ENCODE peak calls at places on chromosomes 16 and 17, in six cellular contexts. Y is SK-N-SH, R is MM.1S, E is PC-9, G is GM23248, I is neural progenitor cell. Z is an unnamed sample. For H3F3A, the result is how much of the 10 kb centered on the place peaks cover.

GRCh38 chr17:17700251-17700969 is 19.2 kb downstream of the RAI1 start:
- DNase-seq in G (no peak), Y (no peak), R (no peak), E (no peak), I (peak), Z (peak)

GRCh38 chr16:6804461-6804860 is 528.2 kb upstream of the RBFOX1 start:
- DNase-seq in E (no peak), R (no peak), G (no peak), Y (no peak), I (no peak), Z (no peak)

GRCh38 chr16:21989141-21989540 is 11.8 kb downstream of the PDZD9 start:
- DNase-seq in I (no peak), G (peak), E (no peak), R (no peak), Y (no peak), Z (no peak)

GRCh38 chr17:1511290-1511689 is 5.1 kb downstream of the INPP5K start:
- DNase-seq in E (no peak), I (no peak), Y (no peak), R (no peak), G (no peak), Z (no peak)

GRCh38 chr17:73342057-73342522 is 30.3 kb upstream of the CDC42EP4 start:
- DNase-seq in R (no peak), Y (peak), E (peak), I (peak), G (peak), Z (peak)

GRCh38 chr16:85809645-85810044 is 10.2 kb downstream of the COX4I1 start:
- DNase-seq in Y (no peak), E (no peak), I (no peak), R (no peak), G (no peak), Z (no peak)

GRCh38 chr17:82034371-82035011 is 3.0 kb downstream of the DCXR start:
- DNase-seq in G (no peak), R (no peak), I (peak), E (no peak), Y (no peak), Z (peak)

GRCh38 chr17:66580601-66581385 is 254.1 kb upstream of the CACNG5 start:
- DNase-seq in I (no peak), G (no peak), E (no peak), Y (peak), R (no peak), Z (no peak)

GRCh38 chr16:79653337-79654000 is 52.9 kb upstream of the MAF start:
- DNase-seq in R (no peak), E (no peak), I (no peak), G (no peak), Y (peak), Z (no peak)

GRCh38 chr17:142102-142661 is 4.8 kb downstream of the SCGB1C2 start:
- DNase-seq in E (no peak), I (no peak), R (no peak), G (peak), Y (peak), Z (peak)

GRCh38 chr17:67046398-67046797 is 2.0 kb downstream of the CACNG1 start:
- DNase-seq in I (no peak), E (peak), Y (no peak), G (no peak), R (no peak), Z (no peak)

GRCh38 chr17:39014044-39014794 is 47.0 kb upstream of the FBXO47 start:
- DNase-seq in G (peak), Y (no peak), I (no peak), E (no peak), R (no peak), Z (no peak)

GRCh38 chr17:35640977-35641526 is 53.9 kb downstream of the AP2B1 start:
- DNase-seq in R (no peak), E (no peak), G (no peak), Y (no peak), I (no peak), Z (no peak)

GRCh38 chr16:1019934-1020305 is 38.4 kb downstream of the SOX8 start:
- DNase-seq in G (peak), E (no peak), I (no peak), Y (peak), R (no peak), Z (no peak)
- H3K4me3 ChIP-seq in G (peak), E (peak), I (no peak), Y (no peak), R (no peak), Z (no peak)

DNA sequence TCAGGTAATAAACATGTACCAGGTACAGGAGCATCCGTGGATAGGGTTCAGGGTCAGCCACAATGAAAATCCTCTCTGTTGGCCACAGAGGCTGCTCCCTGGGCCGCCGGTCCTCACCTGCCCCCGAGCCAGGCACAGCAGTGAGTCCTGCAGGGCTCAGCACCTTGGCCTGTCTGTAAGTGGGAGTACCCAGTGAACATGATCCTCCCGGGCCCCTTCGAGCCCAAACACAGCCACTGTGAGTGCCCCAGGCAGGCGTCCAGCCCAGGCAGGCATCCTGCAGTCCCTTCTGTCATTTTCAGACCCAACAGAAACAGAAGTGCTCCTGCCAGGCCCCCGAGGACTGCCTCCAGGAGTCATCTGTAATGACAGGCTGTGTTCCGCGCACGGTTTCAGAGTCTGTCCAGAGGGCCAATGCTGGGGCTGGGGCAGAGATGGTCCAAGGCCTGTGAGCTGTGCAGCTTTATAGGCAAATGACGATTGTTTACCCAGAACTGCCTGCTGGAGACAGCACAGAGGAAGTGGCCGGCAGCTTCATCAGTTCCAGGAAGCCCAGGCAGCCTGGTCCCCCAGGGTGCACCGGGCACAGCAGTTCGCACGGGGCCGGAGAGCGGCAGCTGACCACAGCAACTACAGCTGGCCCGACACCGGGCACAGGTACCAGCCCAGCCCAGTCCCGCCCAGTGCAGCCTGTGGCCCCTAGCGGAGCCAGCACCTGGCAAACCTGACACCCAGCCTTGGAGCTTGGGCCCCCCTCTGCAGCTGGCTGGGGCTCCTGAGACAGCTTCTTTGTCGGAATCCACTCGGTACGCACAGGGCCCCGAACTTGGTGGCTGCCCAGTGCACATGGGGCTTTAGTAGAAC is 13.2 kb downstream of the SLC7A5 start:
- DNase-seq in Y (peak), R (no peak), E (peak), G (no peak), I (no peak), Z (no peak)
- H3F3A ChIP-seq in Y (under half), R (under half), E (under half), G (under half), I (under half), Z (under half)

GRCh38 chr16:31038993-31039392 is 5.6 kb downstream of the STX4 start:
- DNase-seq in I (no peak), G (no peak), E (no peak), R (no peak), Y (no peak), Z (no peak)

GRCh38 chr16:31029272-31029671 is 4.1 kb upstream of the STX4 start:
- DNase-seq in I (no peak), Y (no peak), G (no peak), E (no peak), R (no peak), Z (no peak)

GRCh38 chr16:31032736-31033708 is at the start of gene STX4:
- DNase-seq in Y (peak), R (peak), I (peak), G (peak), E (peak), Z (peak)

DNA sequence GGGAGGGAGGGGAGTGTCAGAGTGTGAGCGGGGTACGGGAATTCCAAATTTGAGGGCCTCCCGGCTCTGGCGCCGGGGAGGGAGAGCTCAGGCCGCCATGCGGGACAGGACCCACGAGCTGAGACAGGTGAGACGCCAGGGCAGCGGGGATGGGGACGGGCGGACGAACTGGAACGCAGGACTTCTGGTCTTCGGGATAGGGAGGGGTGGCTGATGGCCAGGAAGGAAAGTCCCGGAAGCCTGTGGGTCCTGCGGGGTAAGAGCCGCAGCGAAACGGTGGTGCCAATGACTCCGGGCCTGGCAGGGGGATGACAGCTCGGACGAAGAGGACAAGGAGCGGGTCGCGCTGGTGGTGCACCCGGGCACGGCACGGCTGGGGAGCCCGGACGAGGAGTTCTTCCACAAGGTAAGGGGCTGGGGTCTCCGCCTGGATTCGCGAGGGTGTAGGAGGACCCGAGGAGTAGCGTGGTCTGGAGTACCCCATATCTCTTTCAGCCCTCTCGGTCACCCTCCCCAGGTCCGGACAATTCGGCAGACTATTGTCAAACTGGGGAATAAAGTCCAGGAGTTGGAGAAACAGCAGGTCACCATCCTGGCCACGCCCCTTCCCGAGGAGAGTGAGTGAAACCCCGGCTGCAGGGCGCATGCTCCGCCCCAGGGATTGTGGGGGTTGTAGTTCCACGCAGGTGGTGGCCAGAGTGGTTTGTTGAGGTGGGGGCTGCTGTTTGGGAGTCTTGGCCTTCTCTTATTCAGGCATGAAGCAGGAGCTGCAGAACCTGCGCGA is 543 bp downstream of the STX4 start:
- DNase-seq in R (peak), E (peak), I (peak), G (peak), Y (peak), Z (peak)
- H3K4me3 ChIP-seq in R (peak), E (peak), I (peak), G (peak), Y (peak), Z (peak)

DNA sequence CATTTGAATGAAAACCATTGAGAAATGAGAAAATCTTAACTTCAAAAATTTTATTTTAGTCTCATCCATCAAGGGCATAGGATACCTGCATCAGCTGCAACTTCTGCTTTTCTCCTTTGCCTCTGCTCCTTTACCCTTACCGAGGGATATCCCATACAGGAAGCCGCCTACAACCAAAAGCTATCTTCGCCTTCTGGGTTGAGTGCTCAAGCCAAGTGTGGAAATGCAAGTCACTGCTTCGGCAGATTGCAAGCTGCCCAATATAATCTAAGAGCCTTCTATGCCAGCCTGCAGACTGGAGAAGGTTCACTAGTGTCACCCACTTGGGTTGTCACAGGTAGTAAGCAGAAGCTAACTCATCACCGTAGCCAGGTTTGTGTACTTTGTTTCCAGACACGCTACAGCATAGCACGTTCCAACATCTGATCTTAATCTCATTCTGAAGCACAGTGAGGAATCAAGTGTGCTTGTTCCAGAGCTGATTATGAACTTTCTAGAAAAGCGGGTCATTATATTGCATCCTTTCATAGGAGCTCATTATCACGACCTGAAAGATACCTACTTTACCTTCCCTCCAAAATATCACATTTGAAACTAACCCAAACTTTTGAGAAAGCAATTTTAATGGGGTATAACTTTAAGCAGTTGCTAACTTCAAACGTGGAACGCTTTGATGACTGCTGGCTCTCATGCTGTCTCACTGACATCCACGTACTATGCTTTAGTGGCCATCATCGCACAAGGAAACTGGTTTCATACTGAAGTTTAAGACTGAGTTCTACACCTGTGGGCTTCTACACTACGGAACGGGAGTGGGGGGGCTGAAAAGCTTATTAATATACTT is 8.0 kb upstream of the UNK start:
- DNase-seq in I (no peak), Y (no peak), G (peak), R (no peak), E (no peak), Z (no peak)
- H3F3A ChIP-seq in I (half or more), Y (half or more), G (under half), R (under half), E (half or more), Z (under half)

DNA sequence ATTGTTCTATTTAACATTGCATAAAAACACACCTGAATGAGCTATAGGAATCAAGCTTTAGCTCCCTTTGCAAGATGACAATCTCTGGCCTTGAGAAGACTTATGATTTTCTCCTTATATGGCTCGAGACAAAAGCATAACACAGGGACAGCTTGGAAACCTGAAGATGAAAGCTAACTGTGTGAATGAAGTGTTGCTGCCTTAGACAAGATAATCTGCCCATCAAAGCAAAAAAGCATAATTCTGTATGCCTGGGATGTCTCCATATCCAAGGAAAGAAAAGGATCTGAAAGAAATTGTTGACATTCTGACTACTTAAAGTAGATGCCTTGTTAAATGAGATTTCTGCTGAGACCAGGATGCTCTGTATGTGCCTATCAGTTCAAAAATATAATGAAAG is 526.7 kb upstream of the TOM1L1 start:
- DNase-seq in I (no peak), R (no peak), E (no peak), G (no peak), Y (no peak), Z (no peak)
- H3K4me3 ChIP-seq in I (no peak), R (no peak), E (no peak), G (no peak), Y (no peak), Z (no peak)

GRCh38 chr16:87845213-87845612 is 24.1 kb downstream of the SLC7A5 start:
- DNase-seq in Y (no peak), E (no peak), G (no peak), R (no peak), I (no peak), Z (no peak)
- H3F3A ChIP-seq in Y (under half), E (under half), G (under half), R (under half), I (under half), Z (under half)

GRCh38 chr16:14302399-14303181 is 231.5 kb downstream of the MRTFB start:
- DNase-seq in E (peak), R (no peak), Y (peak), G (peak), I (peak), Z (peak)

GRCh38 chr16:14302031-14302398 is 230.9 kb downstream of the MRTFB start:
- DNase-seq in Y (peak), E (peak), I (peak), G (peak), R (peak), Z (peak)

GRCh38 chr16:14301150-14302030 is 230.3 kb downstream of the MRTFB start:
- DNase-seq in R (peak), I (peak), G (peak), Y (peak), E (peak), Z (peak)

GRCh38 chr16:14298374-14299122 is 227.4 kb downstream of the MRTFB start:
- DNase-seq in R (no peak), E (no peak), Y (no peak), G (no peak), I (no peak), Z (no peak)

DNA sequence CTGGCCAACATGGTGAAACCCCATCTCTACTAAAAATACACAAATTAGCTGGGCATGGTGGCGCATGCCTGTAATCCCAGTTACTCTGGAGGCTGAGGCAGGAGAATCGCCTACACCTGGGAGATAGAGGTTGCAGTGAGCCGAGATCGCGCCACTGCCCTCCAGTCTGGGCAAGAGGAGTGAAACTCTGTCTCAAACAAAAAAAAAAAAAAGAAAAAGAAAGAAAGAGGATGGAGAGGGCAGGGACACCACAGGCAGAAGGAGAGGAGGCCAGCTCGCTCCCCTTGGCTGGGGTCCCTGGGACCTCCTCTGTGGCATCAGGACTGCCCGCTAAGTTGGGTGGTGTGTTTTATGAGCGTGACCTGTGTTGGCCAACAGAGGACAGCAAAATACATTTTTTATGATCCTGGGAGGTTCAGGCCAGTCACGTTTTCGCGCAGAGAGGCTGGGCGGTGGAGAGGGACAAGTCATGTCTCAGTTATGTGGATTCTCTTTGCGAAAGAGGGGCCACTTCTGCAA is 229.6 kb downstream of the MRTFB start:
- DNase-seq in G (peak), Y (peak), I (peak), E (peak), R (peak), Z (peak)
- H3K4me3 ChIP-seq in G (peak), Y (no peak), I (peak), E (peak), R (peak), Z (peak)

DNA sequence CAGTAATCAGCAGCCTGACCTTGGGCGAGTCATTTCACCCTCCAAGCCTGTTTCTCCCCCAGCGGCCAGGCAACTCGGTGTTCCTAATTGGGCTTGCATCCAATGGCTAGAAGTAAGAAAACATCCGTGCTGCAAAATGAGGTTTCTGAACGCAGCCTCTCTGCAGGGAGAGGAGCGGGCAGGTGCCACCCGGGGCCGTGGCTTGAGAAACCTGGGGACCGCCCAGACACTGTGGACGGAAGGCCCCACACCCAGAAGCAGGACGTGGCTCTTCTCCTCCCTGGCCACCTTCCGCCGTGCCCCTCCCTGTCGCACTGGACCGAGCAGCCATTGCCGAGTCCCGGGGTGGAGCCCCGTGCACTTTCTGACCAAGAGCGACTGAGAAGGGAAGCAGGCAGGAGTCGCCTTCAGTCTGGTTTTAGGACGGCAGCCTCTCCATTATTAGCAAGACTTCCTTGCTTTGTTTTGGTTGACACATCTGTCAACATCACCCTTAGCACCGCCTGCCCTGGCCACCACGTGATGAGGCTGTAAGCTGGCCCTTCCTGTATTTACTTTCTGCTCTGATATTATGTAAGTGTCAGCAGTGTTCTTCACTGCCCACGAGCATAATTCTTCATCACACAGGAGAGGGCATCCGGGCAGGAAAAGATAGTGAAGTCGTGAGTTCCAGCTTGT is 785 bp downstream of the HERPUD1 start:
- DNase-seq in R (peak), E (peak), Y (peak), I (peak), G (peak), Z (peak)
- H3F3A ChIP-seq in R (half or more), E (under half), Y (under half), I (under half), G (under half), Z (under half)

GRCh38 chr16:54034684-54035083 is 251.9 kb downstream of the IRX3 start:
- DNase-seq in I (no peak), E (no peak), G (no peak), Y (no peak), R (no peak), Z (no peak)
- H3K4me3 ChIP-seq in I (no peak), E (no peak), G (no peak), Y (no peak), R (no peak), Z (no peak)

GRCh38 chr17:58334661-58335060 is 6.1 kb upstream of the TSPOAP1 start:
- DNase-seq in E (no peak), I (no peak), R (no peak), Y (peak), G (no peak), Z (no peak)
- H3F3A ChIP-seq in E (under half), I (under half), R (half or more), Y (under half), G (under half), Z (under half)

Z was measured in GM23338.